ENCODE peak calls at places on chromosomes 3 and 15, in five cellular contexts. I, F, H, D and R are unnamed samples.

GRCh38 chr3:17672506-17672905 is 69.9 kb downstream of the TBC1D5 start:
- DNase-seq in H (no peak), D (no peak), F (no peak), I (no peak), R (no peak)

GRCh38 chr15:64742921-64743320 is 32.5 kb downstream of the RBPMS2 start:
- DNase-seq in H (no peak), F (no peak), D (no peak), I (no peak), R (no peak)

GRCh38 chr3:9613349-9613748 is 36.0 kb upstream of the MTMR14 start:
- DNase-seq in F (no peak), I (no peak), D (no peak), H (no peak), R (no peak)

GRCh38 chr3:37707428-37708372 is 154.0 kb upstream of the CTDSPL start:
- DNase-seq in H (no peak), D (no peak), I (no peak), F (no peak), R (no peak)

GRCh38 chr3:124428372-124429128 is 301.7 kb upstream of the UMPS start:
- DNase-seq in D (no peak), F (no peak), I (no peak), H (no peak), R (no peak)

GRCh38 chr3:194310516-194310915 is 40.6 kb downstream of the CPN2 start:
- DNase-seq in F (no peak), H (no peak), I (no peak), D (no peak), R (no peak)

GRCh38 chr15:38528279-38528678 is 36.3 kb downstream of the RASGRP1 start:
- DNase-seq in H (no peak), I (no peak), F (no peak), D (no peak), R (no peak)

GRCh38 chr3:167066977-167067843 is 312.9 kb downstream of the ZBBX start:
- DNase-seq in D (peak), H (no peak), I (no peak), F (peak), R (no peak)

GRCh38 chr3:128864351-128864811 is 15.0 kb upstream of the ACAD9 start:
- DNase-seq in F (no peak), I (no peak), D (no peak), H (no peak), R (no peak)

GRCh38 chr3:16319307-16319706 is 54.3 kb downstream of the OXNAD1 start:
- DNase-seq in I (no peak), D (no peak), H (no peak), F (peak), R (no peak)

GRCh38 chr15:31263751-31264533 is 62.7 kb upstream of the KLF13 start:
- DNase-seq in H (peak), F (no peak), D (peak), I (peak), R (no peak)

GRCh38 chr3:27684302-27684701 is 37.8 kb downstream of the EOMES start:
- DNase-seq in H (no peak), F (no peak), I (no peak), D (no peak), R (no peak)

GRCh38 chr3:27680517-27681246 is 41.4 kb downstream of the EOMES start:
- DNase-seq in F (peak), H (no peak), D (no peak), I (peak), R (no peak)

GRCh38 chr3:27678234-27678633 is 43.9 kb downstream of the EOMES start:
- DNase-seq in D (no peak), F (no peak), I (no peak), H (no peak), R (no peak)

GRCh38 chr3:27679691-27680090 is 42.4 kb downstream of the EOMES start:
- DNase-seq in H (no peak), F (peak), D (no peak), I (no peak), R (no peak)

GRCh38 chr3:27681249-27681748 is 40.8 kb downstream of the EOMES start:
- DNase-seq in D (peak), H (no peak), F (peak), I (no peak), R (peak)
- H3K4me3 ChIP-seq in D (no peak), H (peak), F (no peak), I (no peak), R (no peak)

DNA sequence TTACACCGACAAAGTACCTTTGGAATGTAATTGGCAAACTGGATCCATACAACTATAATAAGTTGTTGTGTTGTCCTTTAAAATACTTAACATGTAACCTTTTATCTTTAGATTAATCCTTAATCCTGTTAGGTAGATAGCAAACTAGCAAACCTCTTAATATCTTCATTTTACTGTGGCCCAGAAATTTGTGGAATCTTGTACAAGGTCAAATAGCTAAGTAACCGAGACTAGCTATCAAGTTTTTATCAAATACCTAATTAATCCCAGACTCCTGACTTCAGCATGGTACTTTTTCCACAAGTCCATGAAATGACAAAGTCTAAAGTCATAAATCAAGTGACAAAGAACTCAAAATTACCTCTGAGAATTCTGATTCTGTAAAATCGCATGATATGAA is 4.4 kb downstream of the GATM start:
- DNase-seq in H (no peak), I (no peak), F (no peak), D (no peak), R (no peak)
- H3K4me3 ChIP-seq in H (no peak), I (no peak), F (no peak), D (no peak), R (no peak)

GRCh38 chr15:69450968-69451695 is 1.5 kb upstream of the RPLP1 start:
- DNase-seq in D (no peak), F (no peak), H (no peak), I (no peak), R (no peak)
- H3K4me3 ChIP-seq in D (no peak), F (no peak), H (no peak), I (no peak), R (no peak)

GRCh38 chr3:184156522-184156955 is 1.4 kb downstream of the DVL3 start:
- DNase-seq in F (peak), H (peak), I (peak), D (peak), R (no peak)
- H3K4me3 ChIP-seq in F (peak), H (peak), I (peak), D (peak), R (peak)

GRCh38 chr15:89136084-89136806 is 48.0 kb downstream of the ABHD2 start:
- DNase-seq in H (no peak), D (no peak), I (no peak), F (no peak), R (no peak)
- H3K4me3 ChIP-seq in H (no peak), D (no peak), I (no peak), F (no peak), R (no peak)

GRCh38 chr3:115513411-115513800 is 109.9 kb upstream of the GAP43 start:
- DNase-seq in H (no peak), F (no peak), I (no peak), D (no peak), R (no peak)
- H3K4me3 ChIP-seq in H (peak), F (peak), I (peak), D (no peak), R (peak)

DNA sequence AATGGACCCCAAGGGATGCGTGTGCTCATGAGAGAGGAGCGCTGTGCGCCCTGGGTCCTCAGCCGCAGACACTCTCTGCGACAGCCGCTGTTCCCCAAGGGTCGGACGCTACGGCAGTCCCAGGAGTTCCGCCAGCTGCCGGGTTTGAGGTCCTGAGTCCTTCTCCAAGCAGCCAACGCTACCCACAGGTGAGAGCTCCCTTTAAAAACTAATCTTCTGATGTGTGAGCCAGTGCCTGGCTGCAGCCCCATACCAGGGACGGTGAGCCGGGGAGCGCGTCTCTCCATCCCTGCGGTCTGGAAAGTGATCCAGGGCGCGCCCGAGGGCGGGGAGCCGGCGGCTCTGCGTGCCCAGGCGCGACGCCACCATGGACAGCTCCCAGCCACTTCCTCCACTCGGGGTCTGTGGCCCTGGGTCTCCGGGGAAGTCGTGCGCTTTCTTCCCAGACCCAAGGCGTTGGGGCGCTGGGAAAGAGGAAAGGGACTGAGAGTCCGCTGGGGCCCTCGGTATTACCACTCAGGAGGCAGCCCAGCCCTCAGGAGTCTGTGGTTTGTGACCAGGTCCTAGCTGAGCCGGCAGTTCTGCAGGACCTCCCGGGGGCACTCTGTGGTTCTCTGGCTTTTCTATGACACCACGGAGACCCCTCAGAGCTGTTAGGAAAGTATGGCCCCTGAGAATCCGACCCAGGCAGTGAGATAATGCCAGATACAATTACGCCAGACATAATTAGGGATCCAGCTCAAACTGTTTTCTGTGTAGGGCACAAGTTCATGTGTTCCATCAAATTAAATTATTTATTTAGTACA is 1.4 kb downstream of the CEMIP start:
- DNase-seq in F (peak), I (peak), H (peak), D (peak), R (no peak)
- H3K4me3 ChIP-seq in F (no peak), I (peak), H (peak), D (no peak), R (peak)

GRCh38 chr3:14210843-14211594 is 32.4 kb downstream of the LSM3 start:
- DNase-seq in D (no peak), H (no peak), F (no peak), I (no peak), R (peak)
- H3K4me3 ChIP-seq in D (no peak), H (no peak), F (no peak), I (no peak), R (no peak)